ENCODE peak calls at places on chromosomes 13 and 19, in ten cellular contexts. F, K, Y, M, B, V, X, P, A and T are unnamed samples.

GRCh38 chr13:113647351-113648217 is 10.4 kb downstream of the ATP4B start:
- DNase-seq in F (no peak), K (peak), Y (no peak), M (peak), B (peak), V (peak), X (no peak), P (peak), A (peak), T (peak)

GRCh38 chr13:48656621-48657020 is 2.9 kb downstream of the CYSLTR2 start:
- DNase-seq in F (no peak), K (peak), Y (no peak), M (no peak), B (peak), V (no peak), X (no peak), P (no peak), A (no peak), T (no peak)

GRCh38 chr13:39603424-39603947 is 493 bp upstream of the LHFPL6 start:
- DNase-seq in F (no peak), K (peak), Y (no peak), M (no peak), B (peak), V (no peak), X (peak), P (no peak), A (peak), T (peak)

GRCh38 chr19:48999481-49000325 is 6.0 kb downstream of the RUVBL2 start:
- DNase-seq in F (peak), K (peak), Y (no peak), M (no peak), B (peak), V (no peak), X (peak), P (no peak), A (no peak), T (peak)

GRCh38 chr13:50866817-50867640 is 23.5 kb upstream of the DLEU7 start:
- DNase-seq in F (no peak), K (no peak), Y (no peak), M (no peak), B (no peak), V (no peak), X (no peak), P (no peak), A (no peak), T (no peak)

GRCh38 chr19:7074705-7075282 is 5.3 kb downstream of the ZNF557 start:
- DNase-seq in F (no peak), K (no peak), Y (no peak), M (no peak), B (no peak), V (no peak), X (no peak), P (no peak), A (no peak), T (no peak)

GRCh38 chr13:71087006-71087405 is 780.0 kb downstream of the DACH1 start:
- DNase-seq in F (no peak), K (no peak), Y (no peak), M (no peak), B (no peak), V (no peak), X (no peak), P (no peak), A (no peak), T (no peak)

GRCh38 chr19:13002389-13002898 is 7.2 kb downstream of the NFIX start:
- DNase-seq in F (no peak), K (no peak), Y (no peak), M (peak), B (no peak), V (peak), X (no peak), P (no peak), A (no peak), T (peak)

GRCh38 chr19:35816262-35816661 is 3.6 kb upstream of the PRODH2 start:
- DNase-seq in F (no peak), K (no peak), Y (no peak), M (no peak), B (no peak), V (no peak), X (no peak), P (no peak), A (peak), T (no peak)

GRCh38 chr19:33927789-33928457 is 131.3 kb downstream of the KCTD15 start:
- DNase-seq in F (no peak), K (no peak), Y (no peak), M (no peak), B (no peak), V (no peak), X (no peak), P (no peak), A (no peak), T (no peak)

GRCh38 chr13:45826741-45827140 is 24.8 kb downstream of the SIAH3 start:
- DNase-seq in F (peak), K (no peak), Y (no peak), M (no peak), B (no peak), V (no peak), X (no peak), P (no peak), A (no peak), T (no peak)

GRCh38 chr19:7987084-7987768 is 18.2 kb downstream of the ELAVL1 start:
- DNase-seq in F (no peak), K (no peak), Y (no peak), M (no peak), B (no peak), V (no peak), X (no peak), P (no peak), A (no peak), T (no peak)

GRCh38 chr13:113090415-113090770 is 15.2 kb upstream of the F7 start:
- DNase-seq in F (no peak), K (no peak), Y (no peak), M (peak), B (no peak), V (no peak), X (no peak), P (no peak), A (no peak), T (no peak)

GRCh38 chr19:4524808-4525562 is 6.7 kb upstream of the PLIN4 start:
- DNase-seq in F (peak), K (peak), Y (peak), M (no peak), B (peak), V (no peak), X (peak), P (peak), A (peak), T (peak)

GRCh38 chr19:44582581-44583265 is 30.6 kb upstream of the IGSF23 start:
- DNase-seq in F (peak), K (peak), Y (no peak), M (no peak), B (no peak), V (no peak), X (no peak), P (no peak), A (no peak), T (peak)

GRCh38 chr13:111252449-111253124 is 67.9 kb upstream of the TEX29 start:
- DNase-seq in F (no peak), K (no peak), Y (no peak), M (no peak), B (no peak), V (no peak), X (no peak), P (no peak), A (no peak), T (no peak)

GRCh38 chr19:50741179-50741933 is 18.2 kb downstream of the CLEC11A start:
- DNase-seq in F (no peak), K (no peak), Y (no peak), M (peak), B (no peak), V (no peak), X (no peak), P (no peak), A (no peak), T (no peak)